ENCODE peak calls at places on chromosome 5, in ten cellular contexts. S is HCT116, D is A549, M is AG04450, E is right lobe of liver, C is fibroblast of mammary gland, B is cardiac fibroblast, T is endothelial cell of umbilical vein, U is body of pancreas, J is HepG2. A is an unnamed sample.

GRCh38 chr5:147259837-147260236 is 25.0 kb downstream of the STK32A start:
- DNase-seq in S (no peak), D (no peak), M (no peak), E (no peak), C (no peak), B (no peak), T (no peak), U (no peak), J (no peak), A (no peak)

GRCh38 chr5:123720955-123721354 is 209.0 kb downstream of the CSNK1G3 start:
- DNase-seq in S (no peak), D (no peak), M (no peak), E (no peak), C (peak), B (peak), T (no peak), U (no peak), J (no peak), A (no peak)

GRCh38 chr5:169811680-169812079 is 168.6 kb downstream of the INSYN2B start:
- DNase-seq in S (no peak), D (no peak), M (no peak), E (no peak), C (no peak), B (no peak), T (no peak), U (no peak), J (no peak), A (no peak)

GRCh38 chr5:64784451-64785025 is 15.8 kb downstream of the CWC27 start:
- DNase-seq in S (peak), D (peak), M (peak), E (peak), C (peak), B (peak), T (peak), U (peak), J (peak), A (peak)

GRCh38 chr5:82730862-82731261 is 346.3 kb downstream of the TMEM167A start:
- DNase-seq in S (no peak), D (no peak), M (no peak), E (no peak), C (no peak), B (no peak), T (no peak), U (no peak), J (peak), A (no peak)

GRCh38 chr5:61450170-61450815 is 118.2 kb downstream of the ZSWIM6 start:
- DNase-seq in S (peak), D (peak), M (peak), E (no peak), C (peak), B (peak), T (peak), U (peak), J (no peak), A (no peak)

GRCh38 chr5:142324377-142324870 is 397 bp downstream of the SPRY4 start:
- DNase-seq in S (no peak), D (peak), M (no peak), E (peak), C (peak), B (no peak), T (no peak), U (peak), J (no peak), A (peak)

GRCh38 chr5:179763215-179763945 is 30.4 kb upstream of the LTC4S start:
- DNase-seq in S (peak), D (peak), M (peak), E (peak), C (peak), B (peak), T (peak), U (peak), J (peak), A (peak)

GRCh38 chr5:28301676-28302075 is 1263.3 kb upstream of the CDH9 start:
- DNase-seq in S (no peak), D (no peak), M (no peak), E (no peak), C (peak), B (peak), T (peak), U (no peak), J (no peak), A (no peak)

GRCh38 chr5:175516933-175517823 is 38.8 kb downstream of the SFXN1 start:
- DNase-seq in S (no peak), D (no peak), M (no peak), E (no peak), C (no peak), B (no peak), T (no peak), U (no peak), J (no peak), A (no peak)

GRCh38 chr5:82597437-82597836 is 319.3 kb upstream of the RPS23 start:
- DNase-seq in S (peak), D (no peak), M (no peak), E (no peak), C (no peak), B (no peak), T (no peak), U (no peak), J (no peak), A (no peak)

GRCh38 chr5:82405166-82405565 is 127.0 kb upstream of the RPS23 start:
- DNase-seq in S (no peak), D (no peak), M (no peak), E (no peak), C (peak), B (peak), T (peak), U (no peak), J (no peak), A (no peak)

GRCh38 chr5:39167141-39167972 is 52.0 kb downstream of the FYB1 start:
- DNase-seq in S (no peak), D (no peak), M (no peak), E (no peak), C (peak), B (no peak), T (peak), U (no peak), J (no peak), A (no peak)

GRCh38 chr5:39284552-39284951 is 65.2 kb upstream of the FYB1 start:
- DNase-seq in S (no peak), D (no peak), M (no peak), E (no peak), C (no peak), B (no peak), T (no peak), U (no peak), J (peak), A (no peak)

GRCh38 chr5:35319231-35320002 is 89.1 kb upstream of the PRLR start:
- DNase-seq in S (no peak), D (no peak), M (no peak), E (peak), C (peak), B (peak), T (peak), U (peak), J (no peak), A (peak)

GRCh38 chr5:178111925-178112324 is 1.4 kb upstream of the N4BP3 start:
- DNase-seq in S (no peak), D (no peak), M (peak), E (no peak), C (peak), B (peak), T (no peak), U (no peak), J (no peak), A (no peak)

GRCh38 chr5:80761966-80762365 is 107.2 kb upstream of the DHFR start:
- DNase-seq in S (no peak), D (no peak), M (no peak), E (no peak), C (peak), B (no peak), T (peak), U (no peak), J (no peak), A (no peak)

GRCh38 chr5:148206620-148207019 is 3.8 kb downstream of the SPINK6 start:
- DNase-seq in S (no peak), D (no peak), M (no peak), E (no peak), C (no peak), B (no peak), T (no peak), U (no peak), J (no peak), A (no peak)

DNA sequence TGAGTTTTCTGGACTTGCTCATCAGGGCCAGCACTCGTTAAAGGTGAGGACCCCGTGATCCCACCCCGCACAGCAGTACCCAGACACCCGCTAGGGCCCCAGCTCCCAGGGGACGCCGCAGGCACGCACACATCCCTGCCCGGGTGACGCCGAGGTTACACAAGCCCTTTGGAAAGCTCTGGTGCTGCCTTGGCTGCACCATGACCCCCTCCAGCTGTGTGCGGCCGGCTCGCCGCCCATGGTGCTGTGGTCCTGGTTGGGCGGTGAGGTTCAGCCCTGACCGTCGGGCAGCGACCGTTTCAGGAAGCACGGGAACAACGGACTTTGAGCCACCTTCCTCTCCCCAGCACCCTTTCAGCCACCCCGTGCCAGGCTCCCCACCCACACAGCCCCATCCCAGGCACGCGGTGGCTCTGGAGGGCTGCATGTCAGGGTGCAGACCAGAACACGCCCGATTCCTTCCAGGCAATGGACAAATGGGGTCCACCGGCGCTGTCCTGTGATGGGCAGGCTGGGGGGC is 7.5 kb upstream of the SLC12A7 start:
- DNase-seq in S (no peak), D (no peak), M (no peak), E (peak), C (no peak), B (no peak), T (no peak), U (no peak), J (peak), A (no peak)
- H3K4me3 ChIP-seq in S (no peak), D (no peak), M (no peak), E (no peak), C (no peak), B (no peak), T (no peak), U (no peak), J (peak), A (no peak)

GRCh38 chr5:55603947-55604346 is 69.2 kb upstream of the PLPP1 start:
- DNase-seq in S (no peak), D (no peak), M (no peak), E (no peak), C (peak), B (peak), T (no peak), U (no peak), J (no peak), A (no peak)

GRCh38 chr5:55600086-55600485 is 65.3 kb upstream of the PLPP1 start:
- DNase-seq in S (no peak), D (no peak), M (no peak), E (no peak), C (no peak), B (no peak), T (no peak), U (no peak), J (no peak), A (no peak)

GRCh38 chr5:55600536-55601208 is 65.9 kb upstream of the PLPP1 start:
- DNase-seq in S (no peak), D (no peak), M (no peak), E (no peak), C (peak), B (peak), T (peak), U (no peak), J (no peak), A (no peak)

GRCh38 chr5:55599148-55600050 is 64.6 kb upstream of the PLPP1 start:
- DNase-seq in S (no peak), D (no peak), M (no peak), E (no peak), C (no peak), B (no peak), T (peak), U (no peak), J (no peak), A (no peak)

DNA sequence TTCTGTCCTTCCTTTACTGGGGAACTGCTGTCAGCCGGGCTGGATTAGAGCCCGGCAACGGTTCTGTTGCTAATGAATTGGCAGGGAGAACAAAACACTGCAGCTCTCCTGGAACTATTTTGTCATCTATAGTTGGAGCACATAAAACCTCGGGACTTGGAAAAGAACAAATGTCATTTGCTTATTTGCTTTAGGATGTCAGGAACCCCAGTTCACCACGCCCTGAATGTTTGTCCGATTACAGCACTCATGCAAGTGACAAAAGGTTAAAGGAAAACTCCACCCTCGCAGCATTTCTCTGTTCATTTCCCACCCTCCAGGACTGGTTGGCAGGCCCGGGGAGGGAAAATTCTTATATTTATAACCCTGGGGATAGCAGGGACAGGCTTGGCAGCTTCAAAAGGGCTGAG is 66.5 kb upstream of the PLPP1 start:
- DNase-seq in S (no peak), D (peak), M (no peak), E (peak), C (peak), B (peak), T (peak), U (peak), J (peak), A (peak)
- H3K4me3 ChIP-seq in S (peak), D (peak), M (no peak), E (no peak), C (no peak), B (no peak), T (peak), U (no peak), J (peak), A (peak)

GRCh38 chr5:89418821-89419085 is 535.8 kb upstream of the MEF2C start:
- DNase-seq in S (no peak), D (no peak), M (no peak), E (no peak), C (no peak), B (no peak), T (no peak), U (no peak), J (no peak), A (peak)

GRCh38 chr5:89425062-89425461 is 542.1 kb upstream of the MEF2C start:
- DNase-seq in S (no peak), D (no peak), M (no peak), E (no peak), C (no peak), B (no peak), T (no peak), U (no peak), J (no peak), A (no peak)

GRCh38 chr5:89417990-89418820 is 535.2 kb upstream of the MEF2C start:
- DNase-seq in S (no peak), D (no peak), M (no peak), E (no peak), C (peak), B (peak), T (no peak), U (no peak), J (no peak), A (peak)

GRCh38 chr5:89417515-89417914 is 534.5 kb upstream of the MEF2C start:
- DNase-seq in S (no peak), D (no peak), M (no peak), E (no peak), C (no peak), B (no peak), T (no peak), U (no peak), J (no peak), A (peak)

DNA sequence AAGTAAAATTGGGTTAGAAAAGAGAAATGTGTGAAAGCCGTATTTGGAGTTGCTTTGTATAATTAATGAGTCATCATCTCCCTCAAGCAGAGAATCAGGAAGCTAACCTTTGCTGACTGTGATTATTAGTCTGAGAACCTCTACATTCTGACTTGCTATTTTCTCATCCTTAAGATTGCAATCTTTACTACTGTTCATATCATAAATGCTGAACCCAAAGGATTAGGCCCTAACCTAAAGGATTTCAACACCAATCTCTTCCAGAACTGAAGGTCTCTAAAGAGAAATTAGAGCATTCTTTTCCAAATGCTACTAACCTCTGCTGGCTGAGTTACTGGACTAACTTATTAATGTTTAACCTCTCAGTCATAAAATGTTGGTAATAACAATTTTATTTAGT is 538.1 kb upstream of the MEF2C start:
- DNase-seq in S (no peak), D (no peak), M (no peak), E (no peak), C (peak), B (peak), T (peak), U (no peak), J (no peak), A (no peak)
- H3K4me3 ChIP-seq in S (no peak), D (no peak), M (no peak), E (no peak), C (no peak), B (no peak), T (no peak), U (no peak), J (no peak), A (no peak)

DNA sequence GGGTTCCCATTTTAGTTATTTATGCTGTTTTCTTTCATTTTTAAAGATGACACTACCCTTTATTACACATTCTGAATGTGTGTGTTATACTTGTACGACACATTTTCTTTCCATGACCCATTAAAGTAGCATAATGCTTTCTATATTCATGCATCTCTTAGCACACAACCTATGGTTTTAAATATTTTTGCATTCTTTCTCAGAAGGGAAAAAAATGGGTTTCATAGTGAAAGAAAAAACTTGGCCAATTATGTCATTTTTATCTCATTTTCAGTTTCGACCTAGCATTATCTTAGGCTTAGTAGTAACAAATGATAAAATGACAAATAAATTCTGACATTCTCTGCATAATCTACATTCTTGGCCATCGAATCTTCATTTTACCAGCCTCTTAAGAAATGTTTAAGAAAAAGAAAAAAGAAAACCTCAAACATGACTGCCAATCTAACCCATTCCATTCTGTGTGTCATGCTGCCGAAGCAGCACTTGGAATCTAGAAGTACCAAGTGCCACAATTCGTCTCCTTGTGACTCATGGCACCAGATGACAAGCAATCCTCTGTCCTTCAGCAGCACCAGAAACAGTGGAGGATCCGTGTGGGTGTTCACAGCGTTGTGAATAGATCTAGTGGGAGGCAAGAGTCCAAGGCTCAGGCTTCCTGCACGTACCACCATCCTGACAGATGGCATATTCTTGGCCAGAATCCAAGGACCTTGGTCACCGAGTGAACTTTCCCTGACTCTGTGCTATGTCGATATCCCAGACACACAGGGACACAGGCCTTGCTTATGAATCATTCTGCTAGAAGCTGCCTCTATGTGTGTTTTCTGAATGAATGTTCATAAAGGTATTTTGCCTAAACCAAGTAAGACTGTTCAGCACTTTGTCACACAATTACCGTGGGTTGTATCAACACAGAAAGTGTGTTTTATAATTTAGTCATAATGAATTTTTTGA is 502.7 kb downstream of the NR2F1-AS1 start:
- DNase-seq in S (peak), D (peak), M (peak), E (peak), C (peak), B (peak), T (peak), U (peak), J (peak), A (no peak)
- H3K4me3 ChIP-seq in S (no peak), D (no peak), M (peak), E (no peak), C (peak), B (peak), T (no peak), U (no peak), J (no peak), A (no peak)

GRCh38 chr5:120539471-120539870 is 75.4 kb downstream of the PRR16 start:
- DNase-seq in S (no peak), D (no peak), M (no peak), E (no peak), C (peak), B (no peak), T (no peak), U (no peak), J (no peak), A (no peak)
- H3K4me3 ChIP-seq in S (no peak), D (no peak), M (no peak), E (no peak), C (no peak), B (no peak), T (no peak), U (no peak), J (no peak), A (no peak)

GRCh38 chr5:72917371-72917776 is 38.5 kb upstream of the FCHO2 start:
- DNase-seq in S (no peak), D (no peak), M (no peak), E (no peak), C (no peak), B (no peak), T (no peak), U (no peak), J (no peak), A (no peak)

GRCh38 chr5:72925336-72926010 is 30.4 kb upstream of the FCHO2 start:
- DNase-seq in S (no peak), D (no peak), M (no peak), E (no peak), C (no peak), B (no peak), T (no peak), U (no peak), J (no peak), A (no peak)

GRCh38 chr5:72921103-72921502 is 34.7 kb upstream of the FCHO2 start:
- DNase-seq in S (no peak), D (no peak), M (no peak), E (no peak), C (no peak), B (no peak), T (peak), U (no peak), J (no peak), A (no peak)

GRCh38 chr5:72921886-72922285 is 34.0 kb upstream of the FCHO2 start:
- DNase-seq in S (no peak), D (no peak), M (no peak), E (no peak), C (no peak), B (no peak), T (no peak), U (no peak), J (no peak), A (no peak)

GRCh38 chr5:72920690-72921089 is 35.2 kb upstream of the FCHO2 start:
- DNase-seq in S (peak), D (peak), M (no peak), E (no peak), C (peak), B (peak), T (peak), U (no peak), J (no peak), A (no peak)
- H3K4me3 ChIP-seq in S (no peak), D (no peak), M (no peak), E (no peak), C (no peak), B (no peak), T (no peak), U (no peak), J (no peak), A (no peak)

GRCh38 chr5:76714771-76715483 is 999 bp upstream of the F2R start:
- DNase-seq in S (no peak), D (peak), M (no peak), E (no peak), C (no peak), B (no peak), T (no peak), U (no peak), J (no peak), A (no peak)
- H3K4me3 ChIP-seq in S (peak), D (peak), M (peak), E (peak), C (peak), B (peak), T (peak), U (peak), J (peak), A (peak)

A was measured in lower lobe of right lung.